ENCODE peak calls at places on chromosomes 5 and 9, in ten cellular contexts. S is mesothelial cell of epicardium; M is CD4-positive, alpha-beta T cell; Y is kidney tubule cell; Z is NCI-H1105; J is neural progenitor cell; C is RWPE1; V is fibroblast of lung; E is ACHN; R is G401. P is an unnamed sample.

GRCh38 chr5:39427225-39427624 is 2.4 kb upstream of the DAB2 start:
- DNase-seq in V (peak), Z (no peak), S (no peak), Y (peak), C (no peak), M (no peak), J (peak), R (no peak), E (peak), P (no peak)

GRCh38 chr5:88727705-88728313 is 155.2 kb downstream of the MEF2C start:
- DNase-seq in M (no peak), C (peak), E (peak), J (peak), Y (peak), V (peak), Z (no peak), R (peak), S (no peak), P (no peak)

GRCh38 chr5:72477644-72478043 is 29.6 kb downstream of the ZNF366 start:
- DNase-seq in C (no peak), Y (no peak), M (no peak), J (no peak), S (no peak), E (no peak), Z (no peak), R (no peak), V (no peak), P (no peak)

GRCh38 chr9:35650341-35651158 is at the start of gene SIT1:
- DNase-seq in S (no peak), V (no peak), E (no peak), Z (no peak), C (no peak), M (no peak), R (no peak), J (no peak), Y (no peak), P (no peak)

GRCh38 chr5:133423618-133424282 is 188.6 kb downstream of the FSTL4 start:
- DNase-seq in Y (peak), V (peak), M (peak), J (peak), S (peak), E (peak), Z (peak), R (peak), C (peak), P (peak)

GRCh38 chr9:16246785-16247184 is 623.7 kb downstream of the BNC2 start:
- DNase-seq in E (no peak), J (no peak), C (no peak), R (no peak), M (no peak), Z (no peak), Y (peak), S (no peak), V (no peak), P (no peak)

GRCh38 chr5:149693482-149693881 is 36.6 kb upstream of the PPARGC1B start:
- DNase-seq in J (no peak), Y (no peak), V (no peak), Z (no peak), S (no peak), M (no peak), C (no peak), E (no peak), R (no peak), P (no peak)

GRCh38 chr9:98551511-98552286 is 157.0 kb downstream of the GABBR2 start:
- DNase-seq in S (no peak), R (peak), E (peak), M (no peak), Z (no peak), V (peak), C (peak), Y (peak), J (no peak), P (no peak)

GRCh38 chr9:135983745-135984710 is 22.9 kb upstream of the UBAC1 start:
- DNase-seq in J (no peak), Z (no peak), S (no peak), V (no peak), E (no peak), Y (no peak), R (no peak), C (no peak), M (no peak), P (no peak)

GRCh38 chr5:40399349-40399748 is 280.4 kb upstream of the PTGER4 start:
- DNase-seq in E (no peak), S (no peak), C (no peak), Y (peak), R (no peak), M (no peak), Z (no peak), J (no peak), V (peak), P (no peak)

GRCh38 chr5:173742432-173742816 is 126.0 kb upstream of the BOD1 start:
- DNase-seq in V (no peak), J (no peak), Y (no peak), R (no peak), C (no peak), M (no peak), E (no peak), S (no peak), Z (no peak), P (no peak)

GRCh38 chr5:125455041-125455440 is 708.6 kb upstream of the ZNF608 start:
- DNase-seq in J (no peak), Y (peak), C (no peak), S (no peak), Z (no peak), V (peak), M (no peak), E (no peak), R (no peak), P (no peak)

GRCh38 chr5:154273028-154273617 is 82.6 kb downstream of the GALNT10 start:
- DNase-seq in Z (no peak), S (no peak), C (peak), V (peak), J (no peak), E (no peak), M (no peak), R (no peak), Y (peak), P (no peak)

GRCh38 chr5:3022665-3023064 is 271.2 kb upstream of the IRX2 start:
- DNase-seq in J (no peak), C (no peak), E (no peak), S (no peak), V (no peak), R (no peak), Z (no peak), M (no peak), Y (no peak), P (no peak)

GRCh38 chr9:109411818-109412352 is 86.2 kb downstream of the PTPN3 start:
- DNase-seq in Z (no peak), C (peak), R (peak), Y (no peak), S (no peak), J (peak), E (peak), M (no peak), V (peak), P (no peak)